ENCODE peak calls at places on chromosome 12, in five cellular contexts. Z is IMR-90, P is tibial artery, J is spleen, B is tibial nerve. K is an unnamed sample.

GRCh38 chr12:26298785-26299621 is 103.6 kb downstream of the SSPN start:
- DNase-seq in Z (peak; percentile 83), J (no peak), P (no peak), B (no peak), K (peak; percentile 74)

GRCh38 chr12:130764073-130764472 is 48.0 kb upstream of the RIMBP2 start:
- DNase-seq in B (no peak), Z (peak; percentile 7), J (no peak), P (no peak), K (peak; percentile 28)

GRCh38 chr12:6925239-6925542 is 2.6 kb upstream of the ATN1 start:
- DNase-seq in P (no peak), J (no peak), B (no peak), Z (no peak), K (peak; percentile 70)

GRCh38 chr12:1218369-1218768 is 227.3 kb downstream of the ERC1 start:
- DNase-seq in B (no peak), P (no peak), Z (no peak), J (no peak), K (no peak)

GRCh38 chr12:90044069-90044468 is 335.4 kb upstream of the ATP2B1 start:
- DNase-seq in Z (no peak), P (no peak), B (no peak), J (no peak), K (no peak)

GRCh38 chr12:111664961-111665865 is 20.5 kb downstream of the BRAP start:
- DNase-seq in B (no peak), J (no peak), Z (no peak), P (no peak), K (no peak)

GRCh38 chr12:55716582-55717396 is 943 bp downstream of the BLOC1S1 start:
- DNase-seq in Z (no peak), J (peak; percentile 73), P (no peak), B (no peak), K (no peak)

GRCh38 chr12:73612571-73612970 is 925.1 kb upstream of the ATXN7L3B start:
- DNase-seq in Z (no peak), P (no peak), B (no peak), J (no peak), K (no peak)

GRCh38 chr12:104604070-104604994 is 147.6 kb downstream of the CHST11 start:
- DNase-seq in B (peak; percentile 45), J (no peak), P (peak; percentile 90), Z (peak; percentile 96), K (peak; percentile 90)

GRCh38 chr12:77925536-77926108 is 94.9 kb downstream of the NAV3 start:
- DNase-seq in B (peak; percentile 34), Z (peak; percentile 92), P (peak; percentile 75), J (peak; percentile 70), K (peak; percentile 96)

GRCh38 chr12:122984612-122985358 is 4.3 kb downstream of the ARL6IP4 start:
- DNase-seq in B (no peak), P (no peak), J (peak; percentile 85), Z (no peak), K (no peak)

GRCh38 chr12:65522956-65523857 is 244.7 kb downstream of the MSRB3 start:
- DNase-seq in B (no peak), P (no peak), J (no peak), Z (peak; percentile 50), K (no peak)

GRCh38 chr12:109513977-109514376 is 36.5 kb downstream of the UBE3B start:
- DNase-seq in Z (peak; percentile 11), P (no peak), B (no peak), J (no peak), K (no peak)

GRCh38 chr12:66641057-66641456 is 37.8 kb downstream of the GRIP1 start:
- DNase-seq in Z (no peak), J (no peak), P (no peak), B (no peak), K (no peak)

GRCh38 chr12:126538888-126539287 is 1473.7 kb downstream of the AACS start:
- DNase-seq in P (no peak), J (no peak), B (no peak), Z (no peak), K (no peak)

GRCh38 chr12:126537961-126538530 is 1472.8 kb downstream of the AACS start:
- DNase-seq in J (no peak), Z (no peak), B (no peak), P (no peak), K (no peak)

DNA sequence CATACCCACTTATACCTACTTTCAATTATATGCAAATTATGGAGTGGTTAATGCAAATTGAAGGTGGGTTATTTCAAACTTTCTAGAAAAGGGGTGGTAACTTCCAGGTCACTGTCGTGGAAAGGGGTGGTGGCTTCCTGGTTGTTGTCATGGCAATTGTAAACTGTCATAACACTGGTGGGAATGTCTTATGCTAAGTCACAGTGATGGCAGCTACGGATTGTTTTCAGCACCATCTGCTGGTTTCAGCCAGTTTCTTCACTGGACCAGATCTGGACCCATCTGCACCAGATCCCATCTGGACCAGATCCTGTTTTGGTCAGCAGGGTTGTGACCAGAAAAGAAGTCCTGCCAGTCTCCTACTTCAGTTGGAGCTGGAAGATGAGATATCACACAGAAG is 1469.3 kb downstream of the AACS start:
- DNase-seq in Z (no peak), J (no peak), P (no peak), B (no peak), K (peak; percentile 33)
- H3K9me3 ChIP-seq in Z (peaks cover 13% of the 10 kb centered on the region), J (no peaks in the 10 kb centered on the region), P (no peaks in the 10 kb centered on the region), B (no peaks in the 10 kb centered on the region), K (no peaks in the 10 kb centered on the region)

GRCh38 chr12:94148841-94149780 is 734 bp downstream of the PLXNC1 start:
- DNase-seq in Z (peak; percentile 23), P (no peak), J (peak; percentile 93), B (no peak), K (no peak)

GRCh38 chr12:94149781-94150482 is 1.6 kb downstream of the PLXNC1 start:
- DNase-seq in P (no peak), Z (no peak), B (peak; percentile 20), J (no peak), K (no peak)

GRCh38 chr12:94147377-94147990 is 893 bp upstream of the PLXNC1 start:
- DNase-seq in Z (no peak), J (no peak), P (no peak), B (no peak), K (no peak)

GRCh38 chr12:94146166-94146565 is 2.2 kb upstream of the PLXNC1 start:
- DNase-seq in J (no peak), Z (no peak), P (no peak), B (no peak), K (no peak)

DNA sequence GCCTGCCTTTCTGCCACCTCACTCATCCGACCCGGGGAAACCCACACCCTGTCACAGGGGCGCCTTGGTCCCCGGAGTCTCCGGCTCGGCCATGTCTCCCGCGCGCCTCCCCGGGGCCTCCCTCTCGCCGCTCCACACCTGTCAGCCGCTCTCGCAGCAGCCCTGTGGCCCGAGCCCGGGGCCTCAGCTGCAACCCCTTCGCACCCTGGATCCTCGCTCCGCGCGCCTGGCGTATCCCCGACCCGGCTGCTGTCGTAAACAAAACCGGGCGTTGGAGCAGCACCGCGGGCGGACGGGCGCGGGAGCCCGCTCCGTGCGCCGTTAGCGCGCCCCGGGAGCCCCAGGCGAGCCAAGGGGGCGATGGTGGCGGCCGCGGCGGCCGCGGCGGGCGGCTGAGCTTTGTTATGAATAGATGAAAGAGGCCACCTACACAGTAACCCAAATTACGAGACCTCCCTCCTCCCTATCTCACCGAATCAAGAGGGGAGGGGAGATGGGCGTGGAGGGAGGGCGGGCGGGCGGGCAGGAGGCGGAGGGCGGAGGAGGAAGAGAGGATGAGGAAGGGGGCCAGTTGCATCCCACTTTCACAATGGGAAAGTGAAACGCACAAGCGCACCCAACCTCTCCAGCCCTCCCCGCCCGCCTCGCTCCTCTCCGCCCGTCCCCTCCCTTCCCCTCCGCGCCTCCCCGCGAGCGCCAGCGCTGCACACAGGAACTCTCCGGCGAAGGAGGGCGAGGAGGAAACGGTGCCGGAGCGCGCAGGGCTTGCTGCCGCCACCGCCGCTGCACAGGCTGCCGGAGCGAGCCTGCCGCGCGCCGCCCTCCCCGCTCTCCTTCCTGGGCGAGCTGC is at the start of gene PLXNC1:
- DNase-seq in J (peak; percentile 96), Z (peak; percentile 31), B (no peak), P (peak; percentile 74), K (peak; percentile 54)
- H3K27ac ChIP-seq in J (peak within 1 kb of the TSS; percentile 42), Z (no peak within 1 kb of the TSS), B (peak within 1 kb of the TSS; percentile 57), P (no peak within 1 kb of the TSS), K (no peak within 1 kb of the TSS)

DNA sequence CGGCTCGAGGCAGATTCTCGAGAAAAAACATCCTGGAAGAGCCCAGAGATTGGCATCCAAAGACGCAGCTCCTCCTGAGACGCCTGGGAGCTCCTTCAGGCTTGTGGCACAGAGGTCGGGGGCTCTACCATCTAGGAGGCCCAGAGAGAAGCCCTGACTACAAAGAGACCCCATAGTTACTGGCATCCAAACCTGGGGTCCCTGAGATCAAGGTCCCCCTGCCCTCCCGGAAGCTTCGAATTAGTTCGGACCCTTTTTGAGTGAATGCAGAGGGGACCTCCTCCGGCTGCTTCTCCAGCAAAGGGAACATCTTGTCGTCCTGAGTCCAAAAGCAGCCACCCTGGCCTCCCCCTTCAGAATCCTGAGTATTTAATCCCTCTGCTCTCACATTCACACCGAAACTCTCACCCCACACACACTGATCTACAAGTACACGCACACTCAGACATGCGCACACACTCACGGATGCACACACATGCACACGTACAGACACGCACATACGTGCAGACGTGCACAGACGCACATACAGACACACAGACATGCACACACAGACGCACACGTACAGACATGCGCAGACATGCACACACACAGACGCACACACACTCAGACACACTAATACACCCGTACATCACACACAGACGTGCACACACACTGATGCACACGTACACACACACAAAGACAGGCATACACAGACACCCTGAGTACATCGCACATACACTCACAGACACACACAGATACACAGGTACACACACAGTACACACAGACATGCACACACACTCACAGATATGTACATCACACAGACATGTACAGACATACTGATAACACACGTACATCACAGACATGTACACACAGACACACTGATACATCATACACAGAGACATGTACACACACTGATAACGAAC is 5.9 kb downstream of the ZNF605 start:
- DNase-seq in P (peak; percentile 32), B (no peak), Z (no peak), J (peak; percentile 42), K (no peak)
- H3K9me3 ChIP-seq in P (peaks cover 88% of the 10 kb centered on the region), B (peaks cover 57% of the 10 kb centered on the region), Z (peaks cover 74% of the 10 kb centered on the region), J (peaks cover 86% of the 10 kb centered on the region), K (peaks cover 39% of the 10 kb centered on the region)

GRCh38 chr12:8637666-8638065 is 25.0 kb downstream of the MFAP5 start:
- DNase-seq in P (no peak), Z (no peak), B (no peak), J (no peak), K (peak; percentile 53)

GRCh38 chr12:8638951-8639350 is 23.7 kb downstream of the MFAP5 start:
- DNase-seq in Z (no peak), P (no peak), B (no peak), J (no peak), K (no peak)

GRCh38 chr12:8644345-8645248 is 18.0 kb downstream of the MFAP5 start:
- DNase-seq in J (no peak), B (no peak), P (no peak), Z (no peak), K (no peak)

GRCh38 chr12:8639936-8640335 is 22.7 kb downstream of the MFAP5 start:
- DNase-seq in P (no peak), J (no peak), Z (no peak), B (no peak), K (no peak)

DNA sequence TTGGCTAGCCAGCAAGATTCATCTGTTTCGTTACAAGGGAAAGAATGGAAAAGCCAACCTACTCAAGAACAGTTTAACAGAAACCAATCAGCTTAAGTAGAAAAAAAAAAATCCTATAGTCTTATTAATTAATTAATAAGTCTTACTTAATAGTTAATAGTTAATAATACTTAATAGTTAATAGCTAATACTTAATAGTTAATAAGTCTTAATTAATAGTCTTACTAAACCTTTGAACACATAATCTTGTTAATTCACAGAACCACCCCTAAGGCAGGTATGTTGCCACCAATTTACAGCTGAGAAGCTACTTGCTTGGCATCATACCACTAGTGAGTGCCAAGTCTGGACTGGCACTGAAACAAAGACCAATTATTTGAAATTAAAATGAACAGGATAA is 19.9 kb downstream of the MFAP5 start:
- DNase-seq in P (no peak), J (no peak), Z (no peak), B (no peak), K (no peak)
- H3K27ac ChIP-seq in P (no peak overlapping the region), J (no peak overlapping the region), Z (no peak overlapping the region), B (no peak overlapping the region), K (no peak overlapping the region)

K was measured in A673.